ENCODE peak calls at places on chromosomes 11 and 22, in four cellular contexts. D, J, F and V are unnamed samples.

GRCh38 chr11:13883042-13883441 is 79.5 kb upstream of the SPON1 start:
- DNase-seq in J (no peak), D (no peak), F (no peak), V (no peak)

GRCh38 chr11:90593099-90593498 is 370.2 kb upstream of the CHORDC1 start:
- DNase-seq in F (no peak), D (no peak), J (no peak), V (no peak)

GRCh38 chr11:98772799-98773198 is 247.9 kb upstream of the CNTN5 start:
- DNase-seq in J (no peak), F (no peak), D (no peak), V (no peak)

GRCh38 chr11:746289-747175 is 732 bp upstream of the TALDO1 start:
- DNase-seq in D (no peak), F (peak; percentile 22), J (no peak), V (no peak)

GRCh38 chr22:19271856-19272535 is 19.5 kb downstream of the CLTCL1 start:
- DNase-seq in J (no peak), D (no peak), F (peak; percentile 68), V (no peak)

GRCh38 chr22:37831472-37831871 is 8.3 kb downstream of the GALR3 start:
- DNase-seq in D (no peak), J (no peak), F (no peak), V (no peak)

GRCh38 chr11:2746401-2747230 is 46.8 kb upstream of the KCNQ1OT1 start:
- DNase-seq in D (no peak), F (no peak), J (no peak), V (peak; percentile 44)

GRCh38 chr11:75771646-75772410 is 3.2 kb downstream of the DGAT2 start:
- DNase-seq in F (peak; percentile 38), J (peak; percentile 51), D (no peak), V (peak; percentile 51)

GRCh38 chr11:7869467-7869866 is 61.6 kb downstream of the OR10A6 start:
- DNase-seq in J (no peak), F (peak; percentile 22), D (no peak), V (no peak)

GRCh38 chr11:34363363-34364084 is 5.7 kb upstream of the ABTB2 start:
- DNase-seq in D (no peak), F (no peak), J (no peak), V (no peak)

GRCh38 chr11:26127336-26127735 is 204.6 kb upstream of the ANO3 start:
- DNase-seq in J (no peak), D (no peak), F (no peak), V (no peak)

GRCh38 chr11:124950606-124951330 is 3.2 kb upstream of the CCDC15 start:
- DNase-seq in D (no peak), J (no peak), F (no peak), V (no peak)

GRCh38 chr11:46729110-46730027 is 10.4 kb downstream of the F2 start:
- DNase-seq in F (peak; percentile 14), J (no peak), D (no peak), V (no peak)

GRCh38 chr22:33302049-33302545 is 243.9 kb upstream of the SYN3 start:
- DNase-seq in F (peak; percentile 18), J (peak; percentile 69), D (peak; percentile 72), V (no peak)

GRCh38 chr11:5204787-5205186 is 4.3 kb upstream of the OR51V1 start:
- DNase-seq in D (no peak), F (peak; percentile 45), J (no peak), V (no peak)

GRCh38 chr22:49838771-49839717 is 11.4 kb upstream of the BRD1 start:
- DNase-seq in J (no peak), D (no peak), F (peak; percentile 64), V (no peak)

GRCh38 chr11:67384851-67385366 is 6.9 kb upstream of the RAD9A start:
- DNase-seq in F (peak; percentile 34), D (no peak), J (no peak), V (no peak)

GRCh38 chr11:103601230-103601846 is 435.1 kb upstream of the DDI1 start:
- DNase-seq in F (peak; percentile 38), J (no peak), D (no peak), V (no peak)

GRCh38 chr11:35107866-35108265 is 31.1 kb upstream of the CD44 start:
- DNase-seq in J (no peak), F (no peak), D (no peak), V (no peak)

GRCh38 chr11:63609536-63609935 is 4.7 kb downstream of the PLAAT3 start:
- DNase-seq in D (no peak), J (no peak), F (no peak), V (no peak)

GRCh38 chr22:20805972-20806471 is 32.1 kb downstream of the SERPIND1 start:
- DNase-seq in F (no peak), D (no peak), J (no peak), V (no peak)
- H3K36me3 ChIP-seq in F (peaks cover 29% of the 10 kb centered on the region), D (no peaks in the 10 kb centered on the region), J (peaks cover 97% of the 10 kb centered on the region), V (peaks cover 54% of the 10 kb centered on the region)

GRCh38 chr11:118876261-118876660 is 7.4 kb upstream of the CXCR5 start:
- DNase-seq in J (no peak), D (no peak), F (no peak), V (no peak)

GRCh38 chr11:118872403-118872821 is 11.3 kb upstream of the CXCR5 start:
- DNase-seq in J (no peak), D (no peak), F (no peak), V (no peak)

GRCh38 chr11:118873804-118874203 is 9.9 kb upstream of the CXCR5 start:
- DNase-seq in J (no peak), D (no peak), F (no peak), V (no peak)

GRCh38 chr11:118868659-118869058 is 15.0 kb upstream of the CXCR5 start:
- DNase-seq in J (no peak), F (no peak), D (no peak), V (no peak)

DNA sequence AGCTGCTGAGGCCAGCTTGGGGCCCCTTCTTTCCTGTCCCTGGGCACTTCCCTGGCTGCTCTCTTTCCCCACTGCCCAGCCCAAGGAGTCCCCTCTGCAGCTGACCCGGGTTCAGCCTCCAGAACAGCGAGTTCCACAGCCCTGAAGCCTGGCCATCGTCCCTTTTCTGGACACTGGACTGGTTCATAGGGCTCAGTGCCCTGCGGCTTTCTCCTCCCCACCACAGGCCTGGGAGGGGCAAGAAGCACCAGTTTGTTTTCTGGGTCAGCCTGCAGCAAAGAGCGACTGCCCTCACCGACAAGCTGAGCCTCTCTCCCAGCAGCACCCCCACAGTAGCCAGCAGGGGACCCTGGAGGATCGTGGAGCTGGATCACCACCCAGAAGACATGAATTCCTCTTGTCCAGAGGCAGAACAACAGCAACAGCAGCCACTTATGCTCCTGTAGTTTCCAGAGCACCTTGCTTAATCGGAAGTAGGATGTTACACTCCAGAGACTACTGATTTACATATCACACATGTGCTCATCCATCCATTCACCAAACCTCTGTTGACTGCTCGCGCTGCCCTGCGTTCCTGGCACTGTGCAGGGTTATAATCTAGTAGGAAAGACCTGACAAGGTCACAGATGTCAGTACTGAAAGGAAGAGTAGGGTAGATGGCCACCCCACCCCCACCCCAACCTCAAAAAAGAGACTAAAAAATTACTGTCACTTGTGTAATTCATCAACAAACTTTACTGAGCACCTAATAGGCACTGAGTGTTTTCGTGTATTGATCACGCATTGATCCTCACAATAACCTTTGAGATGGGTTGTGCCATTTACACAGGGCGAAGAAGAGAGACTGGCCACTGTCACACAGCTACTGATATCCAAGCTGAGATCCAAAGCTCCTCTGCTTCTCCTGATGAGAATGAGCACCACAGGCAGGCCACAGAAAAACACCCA is 13.0 kb upstream of the CXCR5 start:
- DNase-seq in F (no peak), J (peak; percentile 71), D (peak; percentile 38), V (no peak)
- H3K4me1 ChIP-seq in F (peaks cover 7% of the 10 kb centered on the region), J (no peaks in the 10 kb centered on the region), D (peaks cover 14% of the 10 kb centered on the region), V (no peaks in the 10 kb centered on the region)

DNA sequence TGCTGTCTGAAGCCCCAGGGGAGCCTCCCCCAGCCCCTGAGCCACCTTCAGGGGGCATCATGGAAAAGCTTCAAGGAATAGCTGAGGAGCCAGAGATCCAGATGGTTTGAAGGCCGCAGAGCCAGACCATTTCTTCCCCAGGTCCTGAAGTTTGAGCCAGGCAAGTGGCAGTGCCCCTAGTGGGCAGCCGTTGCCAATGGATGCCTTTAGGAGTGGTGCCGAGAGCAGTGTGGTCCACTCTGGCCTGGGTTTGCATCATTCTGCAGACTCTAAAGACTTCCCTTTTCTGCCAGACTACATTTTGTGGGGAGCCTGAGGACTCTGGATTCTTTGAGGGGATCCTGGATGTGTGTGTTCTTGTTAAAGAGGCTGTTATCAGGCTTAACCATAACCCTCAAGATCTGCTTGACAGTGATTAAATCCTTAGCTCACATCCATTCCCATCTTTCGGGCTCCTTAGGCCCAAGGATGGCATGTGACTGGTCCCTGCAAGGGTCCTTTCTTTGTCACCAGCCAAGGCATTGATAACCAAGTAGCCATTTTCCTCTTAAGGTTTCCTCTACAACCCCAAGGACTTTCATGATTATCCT is 13.1 kb downstream of the HINFP start:
- DNase-seq in D (no peak), J (no peak), F (no peak), V (no peak)
- TF ChIP-seq CTCF in D (no peak), J (peak; percentile 36), F (peak; percentile 46), V (peak; percentile 53)

GRCh38 chr22:23271597-23271908 is 91.2 kb downstream of the BCR start:
- DNase-seq in F (no peak), J (no peak), D (no peak), V (no peak)
- H3K36me3 ChIP-seq in F (peaks cover 3% of the 10 kb centered on the region), J (peaks cover 99% of the 10 kb centered on the region), D (no peaks in the 10 kb centered on the region), V (peaks cover 65% of the 10 kb centered on the region)

GRCh38 chr22:26551568-26551967 is 38.4 kb downstream of the TPST2 start:
- DNase-seq in F (no peak), D (no peak), J (no peak), V (no peak)

GRCh38 chr22:26550498-26551033 is 38.3 kb upstream of the TFIP11 start:
- DNase-seq in J (peak; percentile 52), F (peak; percentile 99), D (no peak), V (no peak)

GRCh38 chr22:26553056-26553752 is 36.7 kb downstream of the TPST2 start:
- DNase-seq in D (no peak), J (no peak), F (peak; percentile 94), V (no peak)

GRCh38 chr22:26549902-26550497 is 37.7 kb upstream of the TFIP11 start:
- DNase-seq in D (no peak), F (no peak), J (no peak), V (no peak)

GRCh38 chr22:26552466-26552865 is 37.5 kb downstream of the TPST2 start:
- DNase-seq in J (no peak), F (peak; percentile 41), D (no peak), V (no peak)
- H3K4me1 ChIP-seq in J (no peaks in the 10 kb centered on the region), F (peaks cover 40% of the 10 kb centered on the region), D (no peaks in the 10 kb centered on the region), V (peaks cover 18% of the 10 kb centered on the region)